ENCODE peak calls at places on chromosome 4, in seven cellular contexts. Q is left lung, U is fibroblast of mammary gland, Y is thyroid gland, W is psoas muscle, Z is A549, P is bronchial epithelial cell. S is an unnamed sample.

GRCh38 chr4:115484479-115484878 is 371.1 kb upstream of the NDST4 start:
- DNase-seq in Y (no peak), P (no peak), Z (no peak), W (no peak), U (no peak), Q (no peak), S (no peak)

GRCh38 chr4:6258026-6258360 is 11.7 kb upstream of the WFS1 start:
- DNase-seq in Y (no peak), W (no peak), Q (no peak), U (no peak), Z (no peak), P (no peak), S (no peak)

GRCh38 chr4:105944535-105944934 is 49.3 kb downstream of the NPNT start:
- DNase-seq in P (no peak), Y (peak), U (peak), Z (no peak), W (no peak), Q (no peak), S (no peak)

GRCh38 chr4:80173841-80174240 is 23.5 kb upstream of the PRDM8 start:
- DNase-seq in W (no peak), P (no peak), U (peak), Q (no peak), Y (no peak), Z (no peak), S (no peak)

GRCh38 chr4:74640111-74640903 is 154.0 kb downstream of the BTC start:
- DNase-seq in U (peak), Q (no peak), Y (no peak), Z (no peak), W (no peak), P (peak), S (no peak)

GRCh38 chr4:184355111-184355604 is 119.2 kb downstream of the IRF2 start:
- DNase-seq in Y (peak), Z (peak), Q (no peak), W (no peak), U (peak), P (peak), S (peak)

GRCh38 chr4:128347930-128348660 is 60.5 kb upstream of the PGRMC2 start:
- DNase-seq in Z (peak), P (no peak), U (peak), Q (no peak), Y (no peak), W (no peak), S (no peak)

GRCh38 chr4:33184684-33185083 is 2464.5 kb downstream of the PCDH7 start:
- DNase-seq in Y (no peak), Q (no peak), P (no peak), Z (no peak), W (no peak), U (no peak), S (no peak)

GRCh38 chr4:125789018-125789417 is 474.3 kb downstream of the FAT4 start:
- DNase-seq in Q (no peak), W (no peak), P (no peak), U (peak), Z (no peak), Y (no peak), S (no peak)

GRCh38 chr4:144845411-144845810 is 199.5 kb downstream of the HHIP start:
- DNase-seq in Q (peak), Y (no peak), U (no peak), W (no peak), Z (no peak), P (no peak), S (no peak)

GRCh38 chr4:11518754-11519153 is 90.1 kb upstream of the HS3ST1 start:
- DNase-seq in W (no peak), Q (no peak), U (no peak), Y (no peak), Z (no peak), P (no peak), S (no peak)

GRCh38 chr4:88573995-88574394 is 18.3 kb upstream of the HERC3 start:
- DNase-seq in U (peak), P (no peak), Z (peak), Y (no peak), Q (no peak), W (no peak), S (no peak)

GRCh38 chr4:168656055-168656660 is 159.3 kb downstream of the PALLD start:
- DNase-seq in U (peak), Y (no peak), Z (no peak), W (no peak), Q (no peak), P (peak), S (no peak)

GRCh38 chr4:103754844-103755243 is 35.1 kb upstream of the TACR3 start:
- DNase-seq in Z (peak), W (no peak), Y (peak), U (peak), Q (no peak), P (peak), S (no peak)

GRCh38 chr4:76206222-76206942 is 7.2 kb downstream of the SCARB2 start:
- DNase-seq in Y (no peak), Z (no peak), Q (no peak), U (peak), P (no peak), W (no peak), S (no peak)

GRCh38 chr4:101693842-101694398 is 96.6 kb upstream of the BANK1 start:
- DNase-seq in W (no peak), Y (peak), Z (peak), P (peak), U (no peak), Q (no peak), S (no peak)

GRCh38 chr4:21790437-21791029 is 158.0 kb downstream of the KCNIP4 start:
- DNase-seq in U (peak), Q (no peak), W (no peak), Y (no peak), Z (peak), P (peak), S (no peak)

GRCh38 chr4:115548123-115548522 is 434.7 kb upstream of the NDST4 start:
- DNase-seq in W (no peak), U (no peak), P (no peak), Y (no peak), Q (no peak), Z (no peak), S (no peak)

GRCh38 chr4:153267013-153267412 is 62.8 kb downstream of the TRIM2 start:
- DNase-seq in Q (no peak), U (peak), P (no peak), Y (peak), Z (no peak), W (no peak), S (no peak)

GRCh38 chr4:165877291-165877690 is 4.3 kb downstream of the TLL1 start:
- DNase-seq in Z (no peak), W (no peak), P (no peak), Y (no peak), U (peak), Q (no peak), S (no peak)

GRCh38 chr4:164239976-164240375 is 514.0 kb upstream of the SMIM31 start:
- DNase-seq in Q (no peak), Z (no peak), W (no peak), Y (no peak), U (no peak), P (peak), S (no peak)

GRCh38 chr4:106368678-106369077 is at the start of gene GIMD1:
- DNase-seq in W (no peak), Y (no peak), Z (no peak), P (no peak), U (no peak), Q (no peak), S (no peak)

GRCh38 chr4:101647710-101648034 is 142.9 kb upstream of the BANK1 start:
- DNase-seq in Q (no peak), Z (no peak), Y (no peak), U (no peak), P (no peak), W (no peak), S (no peak)

GRCh38 chr4:150960818-150961217 is 54.3 kb downstream of the LRBA start:
- DNase-seq in W (no peak), U (peak), Q (peak), Y (no peak), P (peak), Z (peak), S (no peak)

GRCh38 chr4:25441519-25442117 is 64.6 kb downstream of the ANAPC4 start:
- DNase-seq in Q (no peak), W (no peak), Z (peak), U (peak), Y (peak), P (peak), S (no peak)

GRCh38 chr4:88225216-88226107 is 58.9 kb downstream of the PPM1K start:
- DNase-seq in P (no peak), Z (no peak), Q (no peak), W (no peak), U (no peak), Y (no peak), S (no peak)

GRCh38 chr4:78667337-78667736 is 108.8 kb upstream of the BMP2K start:
- DNase-seq in Z (no peak), P (no peak), Y (no peak), U (no peak), Q (no peak), W (no peak), S (no peak)
- H3K4me3 ChIP-seq in Z (no peak), P (no peak), Y (no peak), U (no peak), Q (no peak), W (no peak), S (no peak)

GRCh38 chr4:55445921-55446577 is 50.3 kb downstream of the TMEM165 start:
- DNase-seq in Z (no peak), U (peak), Q (no peak), P (peak), Y (no peak), W (no peak), S (no peak)

GRCh38 chr4:55446578-55446922 is 50.8 kb downstream of the TMEM165 start:
- DNase-seq in Z (no peak), Y (no peak), P (no peak), Q (no peak), W (no peak), U (peak), S (no peak)

GRCh38 chr4:55442541-55442940 is 46.8 kb downstream of the TMEM165 start:
- DNase-seq in U (no peak), Z (no peak), P (peak), Y (no peak), Q (no peak), W (no peak), S (no peak)

GRCh38 chr4:55447108-55447708 is 51.5 kb downstream of the TMEM165 start:
- DNase-seq in W (no peak), Y (no peak), P (no peak), Q (no peak), U (no peak), Z (no peak), S (no peak)

DNA sequence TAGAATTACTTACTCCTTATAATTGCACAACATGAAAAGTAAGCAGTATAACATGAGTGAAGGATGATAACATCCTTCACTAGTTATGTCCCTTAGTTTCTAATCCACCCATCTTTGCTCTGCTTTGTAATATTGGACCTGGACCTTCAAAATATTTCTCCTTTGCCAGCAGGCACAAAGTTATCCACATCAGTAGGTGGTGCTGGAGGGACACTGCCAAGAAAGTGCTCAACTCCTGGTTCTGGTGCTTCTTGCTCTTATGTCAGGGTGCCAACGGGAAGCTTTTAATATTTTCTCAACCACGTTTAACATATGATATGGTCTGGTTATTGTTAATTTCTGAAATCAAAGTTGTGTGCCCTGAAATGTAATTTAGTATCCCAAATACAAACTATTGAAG is 49.1 kb downstream of the TMEM165 start:
- DNase-seq in W (no peak), Q (no peak), Y (peak), P (peak), Z (peak), U (peak), S (no peak)
- TF ChIP-seq CTCF in W (no peak), Q (no peak), Y (peak), P (peak), Z (peak), U (peak), S (no peak)

GRCh38 chr4:138870739-138871633 is 144.6 kb upstream of the NOCT start:
- DNase-seq in Z (peak), U (peak), P (peak), W (peak), Q (no peak), Y (peak), S (peak)
- H3K4me3 ChIP-seq in Z (no peak), U (no peak), P (no peak), W (no peak), Q (no peak), Y (no peak), S (no peak)

DNA sequence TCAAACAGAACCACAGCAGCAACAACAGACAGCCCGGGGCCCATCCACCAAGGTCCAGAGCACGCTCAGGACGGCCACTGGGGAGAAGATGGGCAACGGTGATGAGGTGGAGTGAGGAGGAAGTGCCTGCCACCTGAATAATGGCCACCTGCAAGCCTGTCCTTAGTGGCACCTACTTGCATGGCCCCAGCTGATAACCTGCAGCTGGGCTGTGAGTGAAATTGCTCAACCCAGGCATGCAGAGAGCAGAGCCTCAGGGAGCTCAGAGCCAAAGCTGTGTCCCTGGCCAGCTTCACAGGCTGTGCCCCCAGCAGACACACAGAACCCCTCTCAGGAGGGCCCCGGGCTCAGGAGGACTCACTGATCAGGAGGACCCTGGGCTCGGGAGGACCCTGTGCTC is 102.4 kb upstream of the ADRA2C start:
- DNase-seq in P (no peak), Z (no peak), W (no peak), Q (peak), Y (no peak), U (no peak), S (no peak)
- TF ChIP-seq CTCF in P (no peak), Z (no peak), W (no peak), Q (no peak), Y (no peak), U (no peak), S (no peak)

DNA sequence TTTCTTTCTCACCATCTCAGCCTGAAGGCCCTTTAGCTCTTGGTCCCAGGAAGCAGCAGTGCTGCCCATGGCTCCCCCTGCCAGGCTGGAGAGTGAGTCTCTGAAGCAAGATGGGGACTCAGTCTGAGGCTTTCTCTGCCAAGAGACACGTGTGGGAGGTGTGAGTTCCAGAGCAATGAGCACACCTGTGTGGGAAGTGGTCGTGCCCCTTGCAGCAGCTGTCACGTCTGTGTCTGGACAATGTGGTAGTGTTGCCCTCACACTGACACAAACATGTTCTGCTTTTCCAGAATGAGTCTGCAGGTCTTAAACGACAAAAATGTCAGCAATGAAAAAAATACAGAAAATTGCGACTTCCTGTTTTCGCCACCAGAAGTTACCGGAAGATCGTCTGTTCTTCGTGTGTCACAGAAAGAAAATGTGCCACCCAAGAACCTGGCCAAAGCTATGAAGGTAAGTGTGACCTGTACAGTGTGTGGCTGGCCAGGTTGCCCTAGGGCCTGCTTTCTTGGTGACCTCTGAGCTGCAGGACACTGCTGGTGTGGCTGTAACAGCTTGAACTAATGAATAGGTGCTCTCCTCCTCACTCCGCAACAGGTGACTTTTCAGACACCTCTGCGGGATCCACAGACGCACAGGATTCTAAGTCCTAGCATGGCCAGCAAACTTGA is 1.9 kb downstream of the TACC3 start:
- DNase-seq in P (peak), W (no peak), Z (no peak), U (no peak), Y (no peak), Q (no peak), S (no peak)
- H3K4me3 ChIP-seq in P (no peak), W (no peak), Z (peak), U (peak), Y (no peak), Q (no peak), S (no peak)

S was measured in ascending aorta.